ENCODE peak calls at places on chromosomes 6 and 20, in seven cellular contexts. I is choroid plexus epithelial cell, D is endothelial cell, X is GM13976, K is lung, R is GM12865, V is esophagus squamous epithelium. L is an unnamed sample.

GRCh38 chr20:49699200-49699992 is 14.3 kb downstream of the B4GALT5 start:
- DNase-seq in I (peak; percentile 66), D (no peak), X (peak; percentile 58), K (no peak), R (peak; percentile 85), V (no peak), L (peak; percentile 60)

GRCh38 chr6:159008656-159009288 is 8.8 kb upstream of the RSPH3 start:
- DNase-seq in I (peak; percentile 71), D (no peak), X (peak; percentile 59), K (no peak), R (peak; percentile 71), V (no peak), L (no peak)

GRCh38 chr20:2698186-2698817 is 5.7 kb downstream of the EBF4 start:
- DNase-seq in I (no peak), D (no peak), X (no peak), K (peak; percentile 26), R (no peak), V (no peak), L (no peak)

GRCh38 chr20:2750343-2751251 is 49.8 kb downstream of the CPXM1 start:
- DNase-seq in I (peak; percentile 65), D (no peak), X (peak; percentile 49), K (peak; percentile 58), R (no peak), V (no peak), L (peak; percentile 39)

GRCh38 chr20:4689224-4689623 is 32.5 kb upstream of the PRND start:
- DNase-seq in I (no peak), D (no peak), X (no peak), K (no peak), R (no peak), V (no peak), L (no peak)

GRCh38 chr6:19865178-19865577 is 28.0 kb downstream of the ID4 start:
- DNase-seq in I (no peak), D (no peak), X (no peak), K (no peak), R (no peak), V (no peak), L (no peak)

GRCh38 chr6:161446296-161446925 is 172.6 kb upstream of the AGPAT4 start:
- DNase-seq in I (no peak), D (no peak), X (no peak), K (no peak), R (no peak), V (no peak), L (no peak)

GRCh38 chr20:47456952-47457724 is 44.5 kb upstream of the NCOA3 start:
- DNase-seq in I (peak; percentile 49), D (no peak), X (no peak), K (no peak), R (peak; percentile 45), V (no peak), L (peak; percentile 57)

GRCh38 chr20:4247261-4247660 is 231.9 kb upstream of the RNF24 start:
- DNase-seq in I (no peak), D (no peak), X (no peak), K (no peak), R (no peak), V (no peak), L (no peak)

GRCh38 chr6:132205946-132206345 is 195.3 kb downstream of the MOXD1 start:
- DNase-seq in I (peak; percentile 36), D (no peak), X (no peak), K (no peak), R (no peak), V (no peak), L (no peak)
- TF ChIP-seq CTCF in I (no peak), D (no peak), X (no peak), K (no peak), R (no peak), V (no peak), L (no peak)

GRCh38 chr6:40845588-40845987 is 193.4 kb downstream of the UNC5CL start:
- DNase-seq in I (peak; percentile 74), D (peak; percentile 67), X (peak; percentile 17), K (no peak), R (peak; percentile 50), V (no peak), L (peak; percentile 51)
- TF ChIP-seq CTCF in I (peak; percentile 85), D (peak; percentile 70), X (peak; percentile 44), K (peak; percentile 25), R (peak; percentile 68), V (peak; percentile 47), L (peak; percentile 56)

DNA sequence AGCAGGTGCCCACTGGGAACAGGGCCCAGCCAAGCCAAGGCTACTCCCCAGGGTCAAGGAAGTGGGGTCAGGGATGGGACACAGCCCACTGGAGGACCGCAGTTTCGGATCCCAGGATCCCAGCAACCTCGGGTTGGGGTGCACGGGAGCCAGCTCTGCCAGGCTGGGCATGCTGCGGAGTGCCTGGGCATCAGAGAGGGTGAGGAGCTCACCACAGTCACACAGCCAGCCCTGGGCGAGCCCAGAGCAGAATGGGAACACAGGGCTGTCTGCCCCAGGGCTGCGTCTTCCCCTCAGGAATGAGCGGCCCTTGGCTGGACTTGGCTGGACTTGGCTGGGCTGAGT is 74.3 kb upstream of the SLCO4A1 start:
- DNase-seq in I (no peak), D (no peak), X (no peak), K (no peak), R (no peak), V (no peak), L (no peak)
- TF ChIP-seq CTCF in I (no peak), D (no peak), X (no peak), K (no peak), R (no peak), V (no peak), L (no peak)

GRCh38 chr6:166997768-166998255 is 1.4 kb upstream of the CEP43 start:
- DNase-seq in I (peak; percentile 84), D (peak; percentile 69), X (peak; percentile 48), K (peak; percentile 65), R (peak; percentile 83), V (peak; percentile 3), L (peak; percentile 71)
- TF ChIP-seq CTCF in I (peak; percentile 77), D (peak; percentile 48), X (peak; percentile 42), K (peak; percentile 8), R (peak; percentile 48), V (peak; percentile 40), L (no peak)

GRCh38 chr6:27149140-27149539 is 98.4 kb upstream of the PRSS16 start:
- DNase-seq in I (no peak), D (no peak), X (no peak), K (no peak), R (no peak), V (no peak), L (no peak)

GRCh38 chr6:27148404-27148795 is 99.1 kb upstream of the PRSS16 start:
- DNase-seq in I (no peak), D (no peak), X (no peak), K (no peak), R (no peak), V (no peak), L (no peak)

GRCh38 chr6:27144740-27145079 is 102.8 kb upstream of the PRSS16 start:
- DNase-seq in I (no peak), D (no peak), X (no peak), K (no peak), R (peak; percentile 52), V (no peak), L (peak; percentile 20)

GRCh38 chr6:27145731-27146455 is 101.6 kb upstream of the PRSS16 start:
- DNase-seq in I (peak; percentile 92), D (peak; percentile 37), X (peak; percentile 61), K (peak; percentile 87), R (peak; percentile 95), V (no peak), L (peak; percentile 82)

DNA sequence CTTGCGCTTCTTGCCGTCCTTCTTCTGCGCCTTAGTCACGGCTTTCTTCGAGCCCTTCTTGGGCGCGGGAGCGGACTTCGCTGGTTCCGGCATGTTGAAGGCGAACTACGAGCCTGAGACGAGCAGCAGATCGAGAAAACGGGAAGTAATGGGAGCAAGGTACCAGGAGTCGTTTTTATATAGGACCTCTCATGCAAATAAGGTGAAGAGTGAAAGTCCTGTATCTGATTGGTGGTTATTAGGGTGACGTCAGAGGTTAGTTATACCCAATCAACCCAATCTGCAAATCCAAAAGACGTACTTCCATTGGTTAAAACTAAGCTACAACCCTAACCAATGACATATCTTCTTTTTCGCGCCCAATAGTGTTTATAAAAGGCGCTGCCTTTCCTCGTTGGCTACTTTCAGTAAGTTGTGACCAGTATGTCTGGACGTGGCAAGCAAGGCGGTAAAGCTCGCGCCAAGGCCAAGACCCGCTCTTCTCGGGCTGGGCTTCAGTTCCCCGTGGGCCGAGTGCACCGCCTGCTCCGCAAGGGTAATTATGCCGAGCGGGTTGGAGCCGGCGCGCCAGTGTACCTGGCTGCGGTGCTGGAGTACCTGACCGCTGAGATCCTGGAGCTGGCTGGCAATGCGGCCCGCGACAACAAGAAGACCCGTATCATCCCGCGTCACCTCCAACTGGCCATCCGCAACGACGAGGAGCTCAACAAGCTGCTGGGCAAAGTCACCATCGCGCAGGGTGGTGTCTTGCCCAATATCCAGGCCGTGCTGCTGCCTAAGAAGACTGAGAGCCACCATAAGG is 100.6 kb upstream of the PRSS16 start:
- DNase-seq in I (peak; percentile 100), D (peak; percentile 70), X (peak; percentile 95), K (peak; percentile 81), R (peak; percentile 99), V (peak; percentile 52), L (peak; percentile 85)
- TF ChIP-seq CTCF in I (no peak), D (no peak), X (no peak), K (no peak), R (no peak), V (no peak), L (no peak)

GRCh38 chr6:132961610-132962009 is 147.2 kb downstream of the RPS12 start:
- DNase-seq in I (no peak), D (no peak), X (no peak), K (no peak), R (peak; percentile 27), V (no peak), L (peak; percentile 7)
- TF ChIP-seq CTCF in I (peak; percentile 32), D (peak; percentile 36), X (peak; percentile 19), K (no peak), R (peak; percentile 35), V (no peak), L (peak; percentile 31)

DNA sequence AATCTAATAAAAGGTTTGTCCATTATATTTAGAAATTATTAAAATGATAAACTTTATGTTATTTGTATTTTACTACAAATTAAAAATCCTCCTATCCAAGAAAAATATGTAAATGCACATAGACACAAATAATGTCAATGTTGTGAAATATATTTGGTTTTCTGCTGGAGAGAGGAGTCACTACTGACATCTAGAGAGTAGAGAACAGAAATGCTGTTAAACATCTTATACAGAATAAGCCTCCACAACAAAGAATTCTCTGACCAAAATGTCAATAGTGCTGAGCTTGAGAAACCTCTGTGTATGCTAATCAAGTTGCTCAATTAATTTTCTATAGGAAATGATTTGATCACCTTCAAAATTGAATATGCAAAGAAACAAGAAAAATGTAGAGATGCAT is 12.4 kb downstream of the HTR1B start:
- DNase-seq in I (peak; percentile 76), D (no peak), X (no peak), K (no peak), R (no peak), V (no peak), L (no peak)
- TF ChIP-seq CTCF in I (peak; percentile 65), D (no peak), X (no peak), K (no peak), R (no peak), V (no peak), L (no peak)

L was measured in activated CD8-positive, alpha-beta T cell treated with anti-CD3 and anti-CD28 coated beads for 36 hours.